ENCODE peak calls at places on chromosomes 2 and 18, in four cellular contexts. One of them, this sample, is unnamed.
A peak's percentile ranks its signal among the peaks of the same experiment; 100 is the strongest.

GRCh38 chr2:105950521-105951389 is 206.0 kb downstream of the NCK2 start:
- DNase-seq in lower lobe of right lung: no peak
- DNase-seq in retina: peak; percentile 79
- DNase-seq in KBM-7: no peak
- DNase-seq in this sample: peak; percentile 52

GRCh38 chr18:2961828-2962227 is 51.1 kb downstream of the LPIN2 start:
- DNase-seq in KBM-7: peak; percentile 60
- DNase-seq in retina: peak; percentile 49
- DNase-seq in lower lobe of right lung: no peak
- DNase-seq in this sample: no peak

GRCh38 chr2:208039661-208040060 is 14.3 kb upstream of the PLEKHM3 start:
- DNase-seq in retina: peak; percentile 82
- DNase-seq in KBM-7: peak; percentile 8
- DNase-seq in lower lobe of right lung: no peak
- DNase-seq in this sample: peak; percentile 60

GRCh38 chr2:8932702-8933101 is 70.8 kb downstream of the MBOAT2 start:
- DNase-seq in retina: no peak
- DNase-seq in lower lobe of right lung: no peak
- DNase-seq in KBM-7: no peak
- DNase-seq in this sample: no peak

GRCh38 chr18:42706618-42707017 is 408.9 kb downstream of the RIT2 start:
- DNase-seq in KBM-7: peak; percentile 11
- DNase-seq in lower lobe of right lung: peak; percentile 20
- DNase-seq in retina: no peak
- DNase-seq in this sample: no peak

GRCh38 chr2:10686176-10686575 is 3.6 kb downstream of the NOL10 start:
- DNase-seq in retina: no peak
- DNase-seq in lower lobe of right lung: no peak
- DNase-seq in KBM-7: no peak
- DNase-seq in this sample: no peak

GRCh38 chr18:32730620-32731021 is 42.2 kb downstream of the KLHL14 start:
- DNase-seq in retina: peak; percentile 34
- DNase-seq in KBM-7: peak; percentile 13
- DNase-seq in lower lobe of right lung: no peak
- DNase-seq in this sample: no peak

GRCh38 chr2:62407838-62408589 is 98.0 kb downstream of the TMEM17 start:
- DNase-seq in lower lobe of right lung: no peak
- DNase-seq in KBM-7: no peak
- DNase-seq in retina: no peak
- DNase-seq in this sample: no peak

GRCh38 chr2:21181957-21182356 is 58.2 kb downstream of the TDRD15 start:
- DNase-seq in KBM-7: no peak
- DNase-seq in lower lobe of right lung: no peak
- DNase-seq in retina: no peak
- DNase-seq in this sample: no peak

GRCh38 chr2:40097691-40098376 is 318.8 kb upstream of the THUMPD2 start:
- DNase-seq in KBM-7: no peak
- DNase-seq in lower lobe of right lung: no peak
- DNase-seq in retina: no peak
- DNase-seq in this sample: no peak

GRCh38 chr2:239075918-239076727 is 228.2 kb downstream of the TWIST2 start:
- DNase-seq in retina: no peak
- DNase-seq in lower lobe of right lung: no peak
- DNase-seq in KBM-7: no peak
- DNase-seq in this sample: no peak

GRCh38 chr2:169819106-169819505 is 5.6 kb downstream of the METTL5 start:
- DNase-seq in KBM-7: no peak
- DNase-seq in retina: no peak
- DNase-seq in lower lobe of right lung: no peak
- DNase-seq in this sample: no peak

GRCh38 chr18:379665-380356 is 112.0 kb upstream of the THOC1 start:
- DNase-seq in lower lobe of right lung: peak; percentile 83
- DNase-seq in KBM-7: peak; percentile 46
- DNase-seq in retina: peak; percentile 60
- DNase-seq in this sample: no peak

GRCh38 chr2:18244840-18245239 is 315.6 kb downstream of the RDH14 start:
- DNase-seq in KBM-7: no peak
- DNase-seq in retina: peak; percentile 43
- DNase-seq in lower lobe of right lung: no peak
- DNase-seq in this sample: no peak

This sample was measured in neuronal stem cell.